ENCODE peak calls at places on chromosomes 1 and 21, in eight cellular contexts. O, F, C, S, R, B, U and I are unnamed samples.

GRCh38 chr1:19430121-19431068 is 54.9 kb downstream of the CAPZB start:
- DNase-seq in O (no peak), F (peak; percentile 7), C (no peak), S (peak; percentile 72), R (no peak), B (no peak), U (no peak), I (peak; percentile 28)

GRCh38 chr1:192529031-192529755 is 46.4 kb upstream of the RGS1 start:
- DNase-seq in O (no peak), F (no peak), C (no peak), S (no peak), R (no peak), B (no peak), U (no peak), I (no peak)

GRCh38 chr1:74502432-74502831 is 10.0 kb downstream of the LRRC53 start:
- DNase-seq in O (no peak), F (no peak), C (no peak), S (peak; percentile 9), R (peak; percentile 9), B (no peak), U (no peak), I (peak; percentile 62)

GRCh38 chr1:6260433-6260934 is 414 bp downstream of the GPR153 start:
- DNase-seq in O (no peak), F (peak; percentile 29), C (no peak), S (no peak), R (no peak), B (no peak), U (no peak), I (peak; percentile 59)

GRCh38 chr21:42544544-42544943 is 30.9 kb downstream of the SLC37A1 start:
- DNase-seq in O (no peak), F (no peak), C (no peak), S (no peak), R (no peak), B (no peak), U (no peak), I (no peak)

GRCh38 chr1:29793101-29793546 is 556.8 kb downstream of the PTPRU start:
- DNase-seq in O (peak; percentile 8), F (peak; percentile 78), C (peak; percentile 89), S (peak; percentile 82), R (peak; percentile 58), B (peak; percentile 69), U (peak; percentile 48), I (peak; percentile 93)

GRCh38 chr1:160546942-160547341 is 23.9 kb upstream of the SLAMF6 start:
- DNase-seq in O (no peak), F (no peak), C (no peak), S (no peak), R (no peak), B (no peak), U (no peak), I (no peak)

GRCh38 chr1:214740471-214740870 is 137.5 kb downstream of the CENPF start:
- DNase-seq in O (no peak), F (no peak), C (no peak), S (no peak), R (no peak), B (no peak), U (no peak), I (no peak)

GRCh38 chr1:47175227-47175934 is 14.5 kb downstream of the PDZK1IP1 start:
- DNase-seq in O (no peak), F (peak; percentile 65), C (peak; percentile 67), S (peak; percentile 60), R (no peak), B (peak; percentile 23), U (peak; percentile 57), I (peak; percentile 74)